ENCODE peak calls at places on chromosomes 1 and 21, in eight cellular contexts. Z, W, T, L, N, R, P and H are unnamed samples.

GRCh38 chr1:14598498-14599172 is at the start of gene KAZN:
- DNase-seq in Z (no peak), W (peak), T (no peak), L (no peak), N (no peak), R (no peak), P (peak), H (peak)

GRCh38 chr1:225474986-225475820 is 47.4 kb upstream of the LBR start:
- DNase-seq in Z (peak), W (peak), T (no peak), L (peak), N (peak), R (peak), P (peak), H (peak)

GRCh38 chr1:186828612-186829542 is at the start of gene PLA2G4A:
- DNase-seq in Z (peak), W (peak), T (peak), L (no peak), N (no peak), R (peak), P (peak), H (peak)

GRCh38 chr1:192700834-192701271 is 64.9 kb downstream of the RGS13 start:
- DNase-seq in Z (no peak), W (no peak), T (peak), L (no peak), N (no peak), R (no peak), P (no peak), H (peak)

GRCh38 chr1:20255666-20256065 is 35.0 kb upstream of the VWA5B1 start:
- DNase-seq in Z (no peak), W (peak), T (no peak), L (peak), N (no peak), R (no peak), P (no peak), H (peak)

GRCh38 chr1:178011101-178011828 is 41.4 kb upstream of the SEC16B start:
- DNase-seq in Z (no peak), W (no peak), T (no peak), L (no peak), N (no peak), R (no peak), P (no peak), H (no peak)

GRCh38 chr1:38050397-38051141 is 4.0 kb upstream of the POU3F1 start:
- DNase-seq in Z (no peak), W (no peak), T (no peak), L (no peak), N (no peak), R (no peak), P (no peak), H (peak)

GRCh38 chr1:212082765-212083406 is 47.3 kb downstream of the DTL start:
- DNase-seq in Z (no peak), W (no peak), T (no peak), L (no peak), N (no peak), R (no peak), P (no peak), H (no peak)

GRCh38 chr1:31657020-31657804 is 12.5 kb upstream of the PEF1 start:
- DNase-seq in Z (no peak), W (no peak), T (no peak), L (no peak), N (no peak), R (no peak), P (no peak), H (no peak)

GRCh38 chr1:159177273-159177907 is 6.0 kb downstream of the CADM3 start:
- DNase-seq in Z (peak), W (peak), T (no peak), L (no peak), N (peak), R (no peak), P (peak), H (peak)

GRCh38 chr1:227898502-227899140 is 49.1 kb downstream of the WNT9A start:
- DNase-seq in Z (peak), W (peak), T (no peak), L (no peak), N (no peak), R (peak), P (peak), H (no peak)

GRCh38 chr21:39022901-39023693 is 160.2 kb downstream of the PSMG1 start:
- DNase-seq in Z (no peak), W (peak), T (no peak), L (no peak), N (no peak), R (no peak), P (no peak), H (peak)

GRCh38 chr1:19758227-19758830 is 41.4 kb downstream of the TMCO4 start:
- DNase-seq in Z (no peak), W (peak), T (peak), L (no peak), N (no peak), R (no peak), P (no peak), H (no peak)

GRCh38 chr1:152515454-152515823 is 1.2 kb downstream of the CRCT1 start:
- DNase-seq in Z (no peak), W (peak), T (no peak), L (no peak), N (no peak), R (no peak), P (peak), H (peak)

GRCh38 chr1:89175601-89176256 is at the start of gene GBP7:
- DNase-seq in Z (no peak), W (no peak), T (no peak), L (no peak), N (no peak), R (no peak), P (no peak), H (no peak)

GRCh38 chr1:206672844-206673758 is 11.6 kb upstream of the MAPKAPK2 start:
- DNase-seq in Z (no peak), W (peak), T (no peak), L (no peak), N (no peak), R (no peak), P (no peak), H (peak)

GRCh38 chr21:25557170-25557569 is 50.1 kb downstream of the MRPL39 start:
- DNase-seq in Z (no peak), W (no peak), T (no peak), L (no peak), N (no peak), R (no peak), P (no peak), H (no peak)

GRCh38 chr1:182110635-182111034 is 49.1 kb upstream of the ZNF648 start:
- DNase-seq in Z (no peak), W (no peak), T (no peak), L (no peak), N (no peak), R (no peak), P (no peak), H (peak)

GRCh38 chr21:31675960-31676359 is 16.5 kb downstream of the SOD1 start:
- DNase-seq in Z (no peak), W (no peak), T (no peak), L (no peak), N (no peak), R (no peak), P (no peak), H (no peak)

GRCh38 chr1:33086384-33086850 is 5.5 kb downstream of the AZIN2 start:
- DNase-seq in Z (peak), W (peak), T (no peak), L (peak), N (peak), R (peak), P (peak), H (peak)